ENCODE peak calls at places on chromosome 19, in six cellular contexts. One of them, this sample, is unnamed.

GRCh38 chr19:34236035-34236793 is 18.1 kb upstream of the GARRE1 start:
- DNase-seq in mesendoderm: no peak
- DNase-seq in CD4-positive, CD25-positive, alpha-beta regulatory T cell: no peak
- DNase-seq in neuronal stem cell: no peak
- DNase-seq in breast epithelium: no peak
- DNase-seq in transverse colon: peak; percentile 44
- DNase-seq in this sample: no peak

GRCh38 chr19:47471733-47472457 is at the start of gene SLC8A2:
- DNase-seq in CD4-positive, CD25-positive, alpha-beta regulatory T cell: peak; percentile 66
- DNase-seq in mesendoderm: peak; percentile 96
- DNase-seq in neuronal stem cell: peak; percentile 94
- DNase-seq in transverse colon: peak; percentile 60
- DNase-seq in breast epithelium: no peak
- DNase-seq in this sample: peak; percentile 58

GRCh38 chr19:46489445-46490272 is 6.0 kb downstream of the PNMA8B start:
- DNase-seq in CD4-positive, CD25-positive, alpha-beta regulatory T cell: no peak
- DNase-seq in breast epithelium: no peak
- DNase-seq in mesendoderm: peak; percentile 80
- DNase-seq in transverse colon: peak; percentile 26
- DNase-seq in neuronal stem cell: no peak
- DNase-seq in this sample: peak; percentile 57

GRCh38 chr19:31976775-31977536 is 368.5 kb upstream of the ZNF507 start:
- DNase-seq in neuronal stem cell: no peak
- DNase-seq in mesendoderm: no peak
- DNase-seq in CD4-positive, CD25-positive, alpha-beta regulatory T cell: no peak
- DNase-seq in transverse colon: no peak
- DNase-seq in breast epithelium: no peak
- DNase-seq in this sample: no peak

GRCh38 chr19:46131485-46132143 is 7.1 kb upstream of the IGFL3 start:
- DNase-seq in mesendoderm: no peak
- DNase-seq in neuronal stem cell: no peak
- DNase-seq in transverse colon: no peak
- DNase-seq in breast epithelium: no peak
- DNase-seq in CD4-positive, CD25-positive, alpha-beta regulatory T cell: no peak
- DNase-seq in this sample: no peak

GRCh38 chr19:33826521-33826920 is 29.9 kb downstream of the KCTD15 start:
- DNase-seq in neuronal stem cell: no peak
- DNase-seq in CD4-positive, CD25-positive, alpha-beta regulatory T cell: no peak
- DNase-seq in breast epithelium: no peak
- DNase-seq in mesendoderm: no peak
- DNase-seq in transverse colon: no peak
- DNase-seq in this sample: no peak

GRCh38 chr19:47369923-47370625 is 21.0 kb downstream of the DHX34 start:
- DNase-seq in neuronal stem cell: no peak
- DNase-seq in transverse colon: no peak
- DNase-seq in mesendoderm: no peak
- DNase-seq in CD4-positive, CD25-positive, alpha-beta regulatory T cell: no peak
- DNase-seq in breast epithelium: no peak
- DNase-seq in this sample: no peak

GRCh38 chr19:18961767-18962423 is 20.9 kb upstream of the HOMER3 start:
- DNase-seq in mesendoderm: peak; percentile 82
- DNase-seq in neuronal stem cell: peak; percentile 29
- DNase-seq in breast epithelium: no peak
- DNase-seq in transverse colon: no peak
- DNase-seq in CD4-positive, CD25-positive, alpha-beta regulatory T cell: peak; percentile 36
- DNase-seq in this sample: no peak

GRCh38 chr19:41540041-41540695 is 35.8 kb upstream of the CEACAM21 start:
- DNase-seq in breast epithelium: no peak
- DNase-seq in mesendoderm: peak; percentile 48
- DNase-seq in transverse colon: no peak
- DNase-seq in neuronal stem cell: no peak
- DNase-seq in CD4-positive, CD25-positive, alpha-beta regulatory T cell: no peak
- DNase-seq in this sample: no peak

GRCh38 chr19:18098891-18099622 is 1.5 kb downstream of the MAST3 start:
- DNase-seq in mesendoderm: peak; percentile 21
- DNase-seq in neuronal stem cell: no peak
- DNase-seq in breast epithelium: no peak
- DNase-seq in CD4-positive, CD25-positive, alpha-beta regulatory T cell: peak; percentile 49
- DNase-seq in transverse colon: peak; percentile 60
- DNase-seq in this sample: no peak

GRCh38 chr19:46903458-46903857 is 42.7 kb downstream of the ARHGAP35 start:
- DNase-seq in breast epithelium: no peak
- DNase-seq in CD4-positive, CD25-positive, alpha-beta regulatory T cell: no peak
- DNase-seq in mesendoderm: peak; percentile 84
- DNase-seq in transverse colon: no peak
- DNase-seq in neuronal stem cell: no peak
- DNase-seq in this sample: no peak

GRCh38 chr19:16739546-16739945 is 19.9 kb downstream of the NWD1 start:
- DNase-seq in mesendoderm: no peak
- DNase-seq in CD4-positive, CD25-positive, alpha-beta regulatory T cell: no peak
- DNase-seq in breast epithelium: no peak
- DNase-seq in transverse colon: no peak
- DNase-seq in neuronal stem cell: no peak
- DNase-seq in this sample: no peak

GRCh38 chr19:52664461-52664860 is 26.3 kb upstream of the ZNF83 start:
- DNase-seq in breast epithelium: no peak
- DNase-seq in neuronal stem cell: peak; percentile 20
- DNase-seq in mesendoderm: no peak
- DNase-seq in CD4-positive, CD25-positive, alpha-beta regulatory T cell: no peak
- DNase-seq in transverse colon: no peak
- DNase-seq in this sample: no peak

GRCh38 chr19:29873024-29873800 is 61.4 kb downstream of the CCNE1 start:
- DNase-seq in neuronal stem cell: peak; percentile 66
- DNase-seq in breast epithelium: no peak
- DNase-seq in transverse colon: peak; percentile 49
- DNase-seq in CD4-positive, CD25-positive, alpha-beta regulatory T cell: peak; percentile 52
- DNase-seq in mesendoderm: peak; percentile 57
- DNase-seq in this sample: no peak

GRCh38 chr19:52786078-52786463 is 520 bp downstream of the ZNF600 start:
- DNase-seq in neuronal stem cell: no peak
- DNase-seq in CD4-positive, CD25-positive, alpha-beta regulatory T cell: peak; percentile 11
- DNase-seq in breast epithelium: no peak
- DNase-seq in transverse colon: peak; percentile 24
- DNase-seq in mesendoderm: no peak
- DNase-seq in this sample: no peak

GRCh38 chr19:47487551-47488515 is 3.8 kb upstream of the KPTN start:
- DNase-seq in mesendoderm: no peak
- DNase-seq in breast epithelium: no peak
- DNase-seq in transverse colon: no peak
- DNase-seq in neuronal stem cell: no peak
- DNase-seq in CD4-positive, CD25-positive, alpha-beta regulatory T cell: no peak
- DNase-seq in this sample: no peak

GRCh38 chr19:46373573-46374359 is 26.9 kb downstream of the PPP5C start:
- DNase-seq in transverse colon: peak; percentile 94
- DNase-seq in CD4-positive, CD25-positive, alpha-beta regulatory T cell: no peak
- DNase-seq in breast epithelium: peak; percentile 98
- DNase-seq in neuronal stem cell: peak; percentile 20
- DNase-seq in mesendoderm: peak; percentile 95
- DNase-seq in this sample: peak; percentile 57

GRCh38 chr19:50695251-50696064 is 24.1 kb downstream of the SHANK1 start:
- DNase-seq in breast epithelium: no peak
- DNase-seq in mesendoderm: no peak
- DNase-seq in CD4-positive, CD25-positive, alpha-beta regulatory T cell: no peak
- DNase-seq in neuronal stem cell: peak; percentile 56
- DNase-seq in transverse colon: no peak
- DNase-seq in this sample: no peak

GRCh38 chr19:34357431-34357830 is 7.6 kb upstream of the GPI start:
- DNase-seq in transverse colon: no peak
- DNase-seq in breast epithelium: no peak
- DNase-seq in neuronal stem cell: no peak
- DNase-seq in CD4-positive, CD25-positive, alpha-beta regulatory T cell: no peak
- DNase-seq in mesendoderm: no peak
- DNase-seq in this sample: no peak

GRCh38 chr19:38182536-38183210 is 41.3 kb downstream of the DPF1 start:
- DNase-seq in neuronal stem cell: no peak
- DNase-seq in mesendoderm: no peak
- DNase-seq in CD4-positive, CD25-positive, alpha-beta regulatory T cell: no peak
- DNase-seq in transverse colon: no peak
- DNase-seq in breast epithelium: no peak
- DNase-seq in this sample: no peak

GRCh38 chr19:18274776-18275356 is 614 bp upstream of the IQCN start:
- DNase-seq in transverse colon: peak; percentile 92
- DNase-seq in CD4-positive, CD25-positive, alpha-beta regulatory T cell: no peak
- DNase-seq in breast epithelium: peak; percentile 89
- DNase-seq in mesendoderm: peak; percentile 60
- DNase-seq in neuronal stem cell: no peak
- DNase-seq in this sample: peak; percentile 41

GRCh38 chr19:14408641-14409120 is 10.5 kb downstream of the DDX39A start:
- DNase-seq in transverse colon: no peak
- DNase-seq in breast epithelium: no peak
- DNase-seq in CD4-positive, CD25-positive, alpha-beta regulatory T cell: no peak
- DNase-seq in mesendoderm: no peak
- DNase-seq in neuronal stem cell: no peak
- DNase-seq in this sample: no peak

GRCh38 chr19:54549224-54549623 is 24.4 kb upstream of the LILRA2 start:
- DNase-seq in breast epithelium: no peak
- DNase-seq in mesendoderm: no peak
- DNase-seq in transverse colon: no peak
- DNase-seq in CD4-positive, CD25-positive, alpha-beta regulatory T cell: no peak
- DNase-seq in neuronal stem cell: no peak
- DNase-seq in this sample: no peak

GRCh38 chr19:43596842-43597461 is 557 bp downstream of the ZNF576 start:
- DNase-seq in mesendoderm: no peak
- DNase-seq in CD4-positive, CD25-positive, alpha-beta regulatory T cell: no peak
- DNase-seq in transverse colon: no peak
- DNase-seq in breast epithelium: no peak
- DNase-seq in neuronal stem cell: no peak
- DNase-seq in this sample: no peak

GRCh38 chr19:36409841-36410240 is 8.6 kb downstream of the ZFP82 start:
- DNase-seq in CD4-positive, CD25-positive, alpha-beta regulatory T cell: no peak
- DNase-seq in neuronal stem cell: no peak
- DNase-seq in breast epithelium: no peak
- DNase-seq in transverse colon: no peak
- DNase-seq in mesendoderm: no peak
- DNase-seq in this sample: no peak
- H3K36me3 ChIP-seq in CD4-positive, CD25-positive, alpha-beta regulatory T cell: peaks cover 59% of the 10 kb centered on the region
- H3K36me3 ChIP-seq in neuronal stem cell: peaks cover 27% of the 10 kb centered on the region
- H3K36me3 ChIP-seq in breast epithelium: peaks cover 7% of the 10 kb centered on the region
- H3K36me3 ChIP-seq in transverse colon: peaks cover 41% of the 10 kb centered on the region
- H3K36me3 ChIP-seq in mesendoderm: peaks cover 3% of the 10 kb centered on the region
- H3K36me3 ChIP-seq in this sample: peaks cover 46% of the 10 kb centered on the region

GRCh38 chr19:55674841-55675660 is at the start of gene EPN1:
- DNase-seq in neuronal stem cell: peak; percentile 94
- DNase-seq in breast epithelium: peak; percentile 91
- DNase-seq in mesendoderm: peak; percentile 98
- DNase-seq in transverse colon: peak; percentile 98
- DNase-seq in CD4-positive, CD25-positive, alpha-beta regulatory T cell: peak; percentile 98
- DNase-seq in this sample: peak; percentile 75
- H3K36me3 ChIP-seq in neuronal stem cell: peaks cover 34% of the 10 kb centered on the region
- H3K36me3 ChIP-seq in breast epithelium: peaks cover 6% of the 10 kb centered on the region
- H3K36me3 ChIP-seq in mesendoderm: peaks cover 5% of the 10 kb centered on the region
- H3K36me3 ChIP-seq in transverse colon: peaks cover 19% of the 10 kb centered on the region
- H3K36me3 ChIP-seq in CD4-positive, CD25-positive, alpha-beta regulatory T cell: peaks cover 44% of the 10 kb centered on the region
- H3K36me3 ChIP-seq in this sample: peaks cover 36% of the 10 kb centered on the region

GRCh38 chr19:10565028-10565566 is 713 bp downstream of the KRI1 start:
- DNase-seq in neuronal stem cell: peak; percentile 41
- DNase-seq in transverse colon: peak; percentile 55
- DNase-seq in mesendoderm: peak; percentile 77
- DNase-seq in breast epithelium: peak; percentile 32
- DNase-seq in CD4-positive, CD25-positive, alpha-beta regulatory T cell: peak; percentile 76
- DNase-seq in this sample: no peak
- H3K36me3 ChIP-seq in neuronal stem cell: peaks cover 14% of the 10 kb centered on the region
- H3K36me3 ChIP-seq in transverse colon: peaks cover 5% of the 10 kb centered on the region
- H3K36me3 ChIP-seq in mesendoderm: peaks cover 3% of the 10 kb centered on the region
- H3K36me3 ChIP-seq in breast epithelium: no peaks in the 10 kb centered on the region
- H3K36me3 ChIP-seq in CD4-positive, CD25-positive, alpha-beta regulatory T cell: peaks cover 15% of the 10 kb centered on the region
- H3K36me3 ChIP-seq in this sample: peaks cover 3% of the 10 kb centered on the region

GRCh38 chr19:12112238-12112637 is 27.9 kb downstream of the ZNF20 start:
- DNase-seq in transverse colon: no peak
- DNase-seq in CD4-positive, CD25-positive, alpha-beta regulatory T cell: no peak
- DNase-seq in neuronal stem cell: no peak
- DNase-seq in breast epithelium: no peak
- DNase-seq in mesendoderm: peak; percentile 54
- DNase-seq in this sample: no peak

GRCh38 chr19:12112701-12113100 is 27.4 kb downstream of the ZNF20 start:
- DNase-seq in neuronal stem cell: no peak
- DNase-seq in CD4-positive, CD25-positive, alpha-beta regulatory T cell: no peak
- DNase-seq in breast epithelium: no peak
- DNase-seq in transverse colon: no peak
- DNase-seq in mesendoderm: no peak
- DNase-seq in this sample: no peak

GRCh38 chr19:12113121-12113520 is 27.0 kb downstream of the ZNF20 start:
- DNase-seq in neuronal stem cell: no peak
- DNase-seq in breast epithelium: no peak
- DNase-seq in mesendoderm: no peak
- DNase-seq in transverse colon: no peak
- DNase-seq in CD4-positive, CD25-positive, alpha-beta regulatory T cell: no peak
- DNase-seq in this sample: no peak

GRCh38 chr19:12111176-12111575 is 29.0 kb downstream of the ZNF20 start:
- DNase-seq in CD4-positive, CD25-positive, alpha-beta regulatory T cell: no peak
- DNase-seq in breast epithelium: no peak
- DNase-seq in transverse colon: no peak
- DNase-seq in mesendoderm: no peak
- DNase-seq in neuronal stem cell: no peak
- DNase-seq in this sample: no peak
- H3K36me3 ChIP-seq in CD4-positive, CD25-positive, alpha-beta regulatory T cell: no peaks in the 10 kb centered on the region
- H3K36me3 ChIP-seq in breast epithelium: no peaks in the 10 kb centered on the region
- H3K36me3 ChIP-seq in transverse colon: peaks cover 28% of the 10 kb centered on the region
- H3K36me3 ChIP-seq in mesendoderm: peaks cover 18% of the 10 kb centered on the region
- H3K36me3 ChIP-seq in neuronal stem cell: peaks cover 33% of the 10 kb centered on the region
- H3K36me3 ChIP-seq in this sample: peaks cover 28% of the 10 kb centered on the region

DNA sequence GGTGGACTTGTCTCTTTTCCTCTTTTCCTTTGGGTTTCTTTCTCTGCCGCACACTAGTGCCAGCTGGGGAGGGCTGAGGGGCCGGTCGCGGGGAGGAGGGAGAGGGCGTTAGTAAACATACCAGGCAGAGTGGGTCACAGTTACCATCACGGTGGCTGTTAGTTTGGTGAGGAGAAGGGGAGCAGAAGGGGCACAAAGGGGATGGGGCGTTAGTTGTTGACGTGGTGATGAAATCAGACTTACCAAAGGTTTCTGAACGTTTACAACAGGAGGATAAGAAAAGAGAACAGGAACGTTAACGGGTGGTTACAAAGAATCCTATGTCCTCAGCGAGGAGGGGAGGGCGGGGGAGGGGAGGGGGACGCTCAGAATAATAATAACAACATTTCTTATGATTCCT is 77.9 kb downstream of the PTPRS start:
- DNase-seq in CD4-positive, CD25-positive, alpha-beta regulatory T cell: no peak
- DNase-seq in breast epithelium: no peak
- DNase-seq in transverse colon: no peak
- DNase-seq in neuronal stem cell: no peak
- DNase-seq in mesendoderm: no peak
- DNase-seq in this sample: no peak
- H3K36me3 ChIP-seq in CD4-positive, CD25-positive, alpha-beta regulatory T cell: no peaks in the 10 kb centered on the region
- H3K36me3 ChIP-seq in breast epithelium: no peaks in the 10 kb centered on the region
- H3K36me3 ChIP-seq in transverse colon: no peaks in the 10 kb centered on the region
- H3K36me3 ChIP-seq in neuronal stem cell: peaks cover 61% of the 10 kb centered on the region
- H3K36me3 ChIP-seq in mesendoderm: no peaks in the 10 kb centered on the region
- H3K36me3 ChIP-seq in this sample: peaks cover 24% of the 10 kb centered on the region

GRCh38 chr19:35637165-35637564 is 4.4 kb upstream of the ETV2 start:
- DNase-seq in transverse colon: no peak
- DNase-seq in mesendoderm: no peak
- DNase-seq in breast epithelium: no peak
- DNase-seq in CD4-positive, CD25-positive, alpha-beta regulatory T cell: no peak
- DNase-seq in neuronal stem cell: no peak
- DNase-seq in this sample: no peak
- H3K36me3 ChIP-seq in transverse colon: peaks cover 52% of the 10 kb centered on the region
- H3K36me3 ChIP-seq in mesendoderm: peaks cover 7% of the 10 kb centered on the region
- H3K36me3 ChIP-seq in breast epithelium: peaks cover 6% of the 10 kb centered on the region
- H3K36me3 ChIP-seq in CD4-positive, CD25-positive, alpha-beta regulatory T cell: peaks cover 47% of the 10 kb centered on the region
- H3K36me3 ChIP-seq in neuronal stem cell: peaks cover 31% of the 10 kb centered on the region
- H3K36me3 ChIP-seq in this sample: peaks cover 52% of the 10 kb centered on the region

GRCh38 chr19:1763648-1764292 is 10.5 kb downstream of the ONECUT3 start:
- DNase-seq in transverse colon: no peak
- DNase-seq in breast epithelium: no peak
- DNase-seq in mesendoderm: no peak
- DNase-seq in CD4-positive, CD25-positive, alpha-beta regulatory T cell: no peak
- DNase-seq in neuronal stem cell: no peak
- DNase-seq in this sample: no peak
- H3K36me3 ChIP-seq in transverse colon: no peaks in the 10 kb centered on the region
- H3K36me3 ChIP-seq in breast epithelium: no peaks in the 10 kb centered on the region
- H3K36me3 ChIP-seq in mesendoderm: no peaks in the 10 kb centered on the region
- H3K36me3 ChIP-seq in CD4-positive, CD25-positive, alpha-beta regulatory T cell: no peaks in the 10 kb centered on the region
- H3K36me3 ChIP-seq in neuronal stem cell: no peaks in the 10 kb centered on the region
- H3K36me3 ChIP-seq in this sample: no peaks in the 10 kb centered on the region

This sample was measured in thoracic aorta.